ENCODE peak calls at places on chromosomes 4 and X, in six cellular contexts. B, G, S, P, K and J are unnamed samples.

GRCh38 chrX:87941841-87942240 is 424.2 kb downstream of the KLHL4 start:
- DNase-seq in S (no peak), P (no peak), G (no peak), B (no peak), K (no peak), J (no peak)

GRCh38 chrX:110847334-110847733 is 51.7 kb upstream of the CHRDL1 start:
- DNase-seq in S (peak), P (peak), G (peak), K (peak), B (no peak), J (peak)

GRCh38 chrX:30822719-30823118 is 66.3 kb downstream of the TAB3 start:
- DNase-seq in K (no peak), G (no peak), S (no peak), B (no peak), P (no peak), J (no peak)

GRCh38 chr4:2332201-2332975 is 70.5 kb upstream of the MXD4 start:
- DNase-seq in K (no peak), G (no peak), S (no peak), B (no peak), P (no peak), J (no peak)

GRCh38 chr4:169621754-169622481 is 1.5 kb downstream of the CLCN3 start:
- DNase-seq in P (peak), K (no peak), G (peak), B (peak), S (peak), J (no peak)

GRCh38 chr4:139574641-139575040 is 18.6 kb upstream of the SETD7 start:
- DNase-seq in K (no peak), S (no peak), P (no peak), G (no peak), B (no peak), J (no peak)

GRCh38 chr4:154928640-154929257 is 147.7 kb downstream of the RBM46 start:
- DNase-seq in B (no peak), G (no peak), S (peak), K (no peak), P (no peak), J (peak)

GRCh38 chr4:114860791-114861190 is 252.6 kb downstream of the NDST4 start:
- DNase-seq in B (no peak), G (no peak), S (no peak), P (no peak), K (no peak), J (no peak)

GRCh38 chrX:153782324-153782723 is 1.5 kb downstream of the SRPK3 start:
- DNase-seq in S (no peak), P (no peak), G (no peak), B (no peak), K (no peak), J (no peak)

GRCh38 chr4:54843946-54844345 is 186.2 kb downstream of the KIT start:
- DNase-seq in G (no peak), K (no peak), B (no peak), P (no peak), S (no peak), J (no peak)

GRCh38 chr4:174561556-174561955 is 39.3 kb upstream of the HPGD start:
- DNase-seq in B (no peak), G (no peak), K (peak), S (no peak), P (no peak), J (peak)

GRCh38 chr4:91116861-91117260 is 989.7 kb downstream of the CCSER1 start:
- DNase-seq in S (peak), K (no peak), B (no peak), G (peak), P (no peak), J (no peak)

GRCh38 chrX:45264865-45265264 is 64.2 kb upstream of the DIPK2B start:
- DNase-seq in S (peak), K (no peak), G (no peak), B (no peak), P (no peak), J (no peak)

GRCh38 chrX:46979340-46979739 is 67.1 kb downstream of the JADE3 start:
- DNase-seq in K (peak), G (no peak), S (peak), B (no peak), P (no peak), J (no peak)

GRCh38 chr4:71553605-71554004 is 214.8 kb downstream of the SLC4A4 start:
- DNase-seq in P (no peak), G (peak), S (peak), K (no peak), B (no peak), J (no peak)